ENCODE peak calls at places on chromosomes 12 and 14, in eight cellular contexts. I is DND-41, J is fibroblast of mammary gland, F is fibroblast of the aortic adventitia, E is foreskin fibroblast, S is bronchial epithelial cell, P is astrocyte, Q is SJCRH30. U is an unnamed sample.

GRCh38 chr12:15788266-15789214 is 648 bp downstream of the EPS8 start:
- DNase-seq in F (peak), E (peak), J (peak), S (peak), I (no peak), P (peak), Q (peak), U (no peak)

GRCh38 chr12:65443038-65443437 is 164.6 kb downstream of the MSRB3 start:
- DNase-seq in J (peak), Q (no peak), I (no peak), P (no peak), S (no peak), E (peak), F (peak), U (no peak)

GRCh38 chr14:71089974-71090373 is 182.7 kb downstream of the PCNX1 start:
- DNase-seq in I (no peak), S (no peak), Q (no peak), P (peak), F (peak), J (peak), E (peak), U (no peak)

GRCh38 chr12:116015525-116015924 is 262.0 kb downstream of the MED13L start:
- DNase-seq in Q (no peak), F (peak), S (peak), P (peak), I (no peak), E (peak), J (peak), U (peak)

GRCh38 chr12:46677749-46678148 is 148.0 kb downstream of the SLC38A4 start:
- DNase-seq in S (peak), F (peak), I (peak), E (peak), J (peak), P (peak), Q (peak), U (peak)

GRCh38 chr12:57518920-57519757 is 1.2 kb downstream of the DDIT3 start:
- DNase-seq in Q (peak), S (peak), F (peak), E (peak), P (no peak), I (no peak), J (peak), U (no peak)

GRCh38 chr12:118357327-118358007 is 15.2 kb downstream of the TAOK3 start:
- DNase-seq in S (peak), Q (peak), P (no peak), E (peak), F (peak), J (peak), I (peak), U (peak)

GRCh38 chr12:104632724-104633181 is 176.0 kb downstream of the CHST11 start:
- DNase-seq in P (peak), S (no peak), Q (peak), E (no peak), F (peak), I (peak), J (peak), U (peak)

GRCh38 chr12:117101953-117102833 is 3.0 kb upstream of the TESC start:
- DNase-seq in E (no peak), J (no peak), S (no peak), F (no peak), I (no peak), P (no peak), Q (no peak), U (no peak)

GRCh38 chr14:82011460-82011859 is 477.8 kb upstream of the SEL1L start:
- DNase-seq in P (no peak), S (no peak), I (no peak), F (no peak), E (no peak), J (no peak), Q (no peak), U (no peak)

GRCh38 chr12:79547735-79548347 is 142.9 kb downstream of the PAWR start:
- DNase-seq in Q (peak), I (peak), F (peak), P (peak), J (peak), E (peak), S (peak), U (peak)

GRCh38 chr14:51869426-51870113 is 9.2 kb downstream of the GNG2 start:
- DNase-seq in I (no peak), P (no peak), E (no peak), S (no peak), F (no peak), J (no peak), Q (no peak), U (no peak)

GRCh38 chr12:108972226-108972757 is 48.6 kb downstream of the SVOP start:
- DNase-seq in Q (no peak), F (no peak), P (no peak), I (no peak), J (no peak), S (peak), E (no peak), U (no peak)

GRCh38 chr14:55884819-55885218 is 233.4 kb upstream of the PELI2 start:
- DNase-seq in E (peak), I (no peak), S (peak), P (peak), Q (no peak), F (no peak), J (no peak), U (no peak)

GRCh38 chr14:104794099-104794498 is 1.4 kb downstream of the AKT1 start:
- DNase-seq in E (peak), J (peak), S (peak), Q (peak), I (peak), F (peak), P (peak), U (no peak)

GRCh38 chr12:112980491-112981158 is 2.3 kb downstream of the OAS2 start:
- DNase-seq in E (no peak), F (no peak), I (no peak), P (no peak), J (no peak), S (no peak), Q (no peak), U (no peak)

GRCh38 chr12:112977139-112977538 is 1.2 kb upstream of the OAS2 start:
- DNase-seq in P (no peak), E (no peak), J (no peak), Q (no peak), F (no peak), S (no peak), I (no peak), U (no peak)

GRCh38 chr12:112979281-112979680 is 962 bp downstream of the OAS2 start:
- DNase-seq in E (no peak), Q (no peak), S (peak), F (no peak), P (no peak), J (no peak), I (peak), U (no peak)

GRCh38 chr12:112977641-112978040 is 678 bp upstream of the OAS2 start:
- DNase-seq in F (no peak), Q (no peak), P (no peak), J (peak), E (no peak), S (no peak), I (no peak), U (no peak)

DNA sequence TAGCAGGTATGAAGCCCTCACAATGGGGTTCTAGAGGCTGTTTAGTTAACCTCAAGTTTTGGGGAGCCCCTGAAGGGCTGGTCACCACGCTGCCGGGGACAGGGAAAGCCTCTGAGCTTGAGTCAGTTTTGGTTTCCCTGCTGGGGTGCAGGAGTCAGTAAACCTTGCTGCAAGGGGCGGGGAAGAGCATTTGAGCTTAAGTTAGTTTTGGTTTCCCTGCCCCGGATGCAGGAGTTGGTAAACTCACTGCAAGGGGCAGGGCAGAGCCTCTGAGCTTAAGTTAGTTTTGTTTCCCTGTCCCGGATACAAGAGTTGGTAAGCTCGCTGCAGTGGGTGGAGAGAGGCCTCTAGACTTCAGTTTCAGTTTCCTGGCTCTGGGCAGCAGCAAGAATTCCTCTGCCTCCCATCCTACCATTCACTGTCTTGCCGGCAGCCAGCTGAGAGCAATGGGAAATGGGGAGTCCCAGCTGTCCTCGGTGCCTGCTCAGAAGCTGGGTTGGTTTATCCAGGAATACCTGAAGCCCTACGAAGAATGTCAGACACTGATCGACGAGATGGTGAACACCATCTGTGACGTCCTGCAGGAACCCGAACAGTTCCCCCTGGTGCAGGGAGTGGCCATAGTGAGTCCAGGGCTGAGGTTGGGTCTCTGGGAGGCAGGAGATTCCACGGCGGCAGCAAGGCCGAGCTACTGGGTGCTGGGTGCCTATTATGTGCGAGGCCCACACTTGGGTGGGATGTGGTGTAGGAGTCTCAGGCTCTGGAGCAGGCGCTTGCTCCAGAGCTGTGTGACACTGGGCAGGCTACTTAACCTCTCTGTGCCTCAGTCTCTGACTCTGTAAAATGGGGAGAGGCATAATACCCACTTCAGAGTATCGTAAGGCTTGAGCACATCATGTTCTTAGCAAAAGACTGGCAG is at the start of gene OAS2:
- DNase-seq in I (peak), J (peak), Q (no peak), E (peak), F (peak), P (no peak), S (peak), U (peak)
- H3K4me3 ChIP-seq in I (peak), J (peak), Q (no peak), E (peak), F (peak), P (no peak), S (no peak), U (peak)

GRCh38 chr14:73741386-73741875 is 27.2 kb upstream of the PNMA1 start:
- DNase-seq in S (peak), E (peak), F (peak), Q (no peak), P (peak), I (peak), J (peak), U (peak)

GRCh38 chr14:73742520-73743238 is 28.5 kb upstream of the PNMA1 start:
- DNase-seq in E (peak), S (no peak), F (no peak), I (no peak), J (no peak), P (no peak), Q (no peak), U (no peak)

GRCh38 chr14:73743431-73743931 is 29.3 kb upstream of the PNMA1 start:
- DNase-seq in Q (no peak), I (peak), F (no peak), S (no peak), E (peak), J (no peak), P (no peak), U (peak)

GRCh38 chr14:73740921-73741326 is 26.7 kb upstream of the PNMA1 start:
- DNase-seq in P (no peak), F (peak), S (peak), Q (no peak), J (peak), E (peak), I (no peak), U (no peak)

DNA sequence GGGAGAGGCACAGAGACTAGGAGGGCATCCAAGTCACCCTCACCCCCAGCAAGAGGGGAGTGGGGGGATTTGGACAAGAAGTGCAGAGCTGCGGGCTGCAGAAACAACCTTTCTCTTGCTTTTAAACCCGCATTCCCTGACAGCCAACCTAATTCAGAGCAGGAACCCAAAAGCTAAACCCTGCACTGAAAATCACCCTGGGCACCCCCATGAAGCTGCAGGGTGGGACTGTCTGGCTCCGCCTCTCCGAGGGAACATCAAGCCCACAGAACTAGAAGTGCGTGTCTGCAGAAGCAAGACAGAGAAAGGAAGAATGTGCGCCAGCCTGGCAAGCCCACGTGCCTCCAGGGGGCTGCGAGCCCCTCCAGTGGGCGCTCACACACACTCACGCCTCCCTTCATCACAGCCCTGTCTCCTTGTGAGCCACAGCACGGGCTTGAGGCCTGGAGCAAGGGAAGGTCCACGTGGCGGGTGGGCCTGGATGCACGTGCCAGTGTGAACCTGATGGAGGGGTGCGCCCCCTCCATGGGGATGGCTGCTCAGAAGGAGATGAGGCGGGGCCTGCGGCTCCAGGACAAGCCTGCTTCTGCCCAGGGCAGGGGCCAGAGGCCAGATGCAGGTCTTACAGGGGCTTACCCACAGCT is 27.8 kb upstream of the PNMA1 start:
- DNase-seq in J (no peak), S (no peak), F (no peak), Q (no peak), P (no peak), I (peak), E (peak), U (peak)
- H3K4me3 ChIP-seq in J (no peak), S (no peak), F (peak), Q (no peak), P (peak), I (peak), E (peak), U (peak)

DNA sequence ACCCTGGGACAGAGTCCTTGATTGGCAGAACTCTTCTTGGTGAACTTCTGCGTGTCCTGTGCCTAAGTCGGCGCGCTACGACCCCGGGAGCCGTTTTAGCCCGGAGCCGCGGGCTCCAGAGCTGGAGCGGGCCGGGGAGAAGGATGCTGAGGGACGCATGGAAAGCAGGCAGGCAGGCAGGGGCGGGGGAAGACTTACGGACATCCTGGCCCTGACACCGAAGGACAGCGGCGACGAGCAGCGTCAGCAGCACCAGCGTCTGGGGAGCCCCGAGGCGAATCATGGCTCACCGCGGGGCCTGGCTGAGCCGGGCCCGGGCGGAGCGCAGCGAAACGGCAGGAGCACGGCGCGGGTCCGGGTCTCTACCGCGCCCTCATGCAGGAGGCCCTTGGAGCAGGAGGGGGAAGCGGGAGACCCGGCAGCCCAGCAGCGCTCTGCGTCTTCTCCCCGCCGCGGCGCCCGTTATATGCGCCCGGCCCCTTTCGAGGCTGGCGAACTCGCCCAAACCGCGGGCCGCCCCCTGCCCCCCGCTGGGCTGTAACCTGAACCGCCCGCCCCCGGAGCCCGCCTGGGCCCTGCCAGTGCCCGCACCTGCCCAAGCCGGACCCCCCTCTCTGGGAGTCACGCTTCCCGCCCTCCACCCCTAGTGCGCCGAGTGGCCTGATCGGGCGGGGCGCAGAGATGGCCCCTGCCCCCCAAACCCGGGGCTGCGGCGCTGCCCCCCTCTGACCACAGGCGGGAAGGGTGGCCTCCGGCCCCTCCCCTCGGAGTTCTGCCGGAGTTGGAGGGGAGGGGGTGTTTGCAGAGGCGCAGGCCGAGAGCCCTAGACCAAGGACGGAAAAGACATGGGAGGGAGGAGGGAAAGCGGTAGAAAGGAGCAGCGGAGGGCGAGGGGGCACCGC is at the start of gene COL2A1:
- DNase-seq in Q (peak), J (no peak), S (no peak), F (peak), P (no peak), E (peak), I (no peak), U (no peak)
- H3K4me3 ChIP-seq in Q (peak), J (no peak), S (no peak), F (peak), P (peak), E (peak), I (no peak), U (no peak)

DNA sequence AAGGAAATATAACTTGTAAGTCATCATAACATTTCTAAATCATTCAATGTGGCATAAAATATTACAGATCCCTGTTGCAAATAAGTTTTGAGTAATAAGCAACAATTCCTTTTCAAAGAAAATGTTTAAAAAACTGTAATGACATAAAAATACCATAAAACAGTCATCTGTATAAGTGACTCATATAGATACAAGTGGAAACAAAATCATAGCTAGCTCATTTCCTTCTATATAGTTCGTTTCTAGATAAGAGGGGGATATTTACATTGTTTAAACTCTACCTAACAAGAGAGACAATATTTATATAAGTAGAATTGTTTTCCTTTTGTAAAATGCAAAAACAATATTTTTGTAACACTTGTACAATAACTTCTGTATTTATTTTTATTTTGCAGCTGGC is 148.9 kb downstream of the GRIP1 start:
- DNase-seq in S (peak), E (no peak), Q (no peak), J (no peak), F (no peak), P (no peak), I (no peak), U (no peak)
- H3K4me3 ChIP-seq in S (no peak), E (no peak), Q (no peak), J (no peak), F (no peak), P (no peak), I (no peak), U (no peak)

GRCh38 chr14:53950031-53950793 is 6.4 kb downstream of the BMP4 start:
- DNase-seq in J (no peak), F (no peak), S (no peak), I (no peak), Q (no peak), P (no peak), E (no peak), U (no peak)
- H3K4me3 ChIP-seq in J (no peak), F (no peak), S (no peak), I (no peak), Q (peak), P (peak), E (peak), U (no peak)

DNA sequence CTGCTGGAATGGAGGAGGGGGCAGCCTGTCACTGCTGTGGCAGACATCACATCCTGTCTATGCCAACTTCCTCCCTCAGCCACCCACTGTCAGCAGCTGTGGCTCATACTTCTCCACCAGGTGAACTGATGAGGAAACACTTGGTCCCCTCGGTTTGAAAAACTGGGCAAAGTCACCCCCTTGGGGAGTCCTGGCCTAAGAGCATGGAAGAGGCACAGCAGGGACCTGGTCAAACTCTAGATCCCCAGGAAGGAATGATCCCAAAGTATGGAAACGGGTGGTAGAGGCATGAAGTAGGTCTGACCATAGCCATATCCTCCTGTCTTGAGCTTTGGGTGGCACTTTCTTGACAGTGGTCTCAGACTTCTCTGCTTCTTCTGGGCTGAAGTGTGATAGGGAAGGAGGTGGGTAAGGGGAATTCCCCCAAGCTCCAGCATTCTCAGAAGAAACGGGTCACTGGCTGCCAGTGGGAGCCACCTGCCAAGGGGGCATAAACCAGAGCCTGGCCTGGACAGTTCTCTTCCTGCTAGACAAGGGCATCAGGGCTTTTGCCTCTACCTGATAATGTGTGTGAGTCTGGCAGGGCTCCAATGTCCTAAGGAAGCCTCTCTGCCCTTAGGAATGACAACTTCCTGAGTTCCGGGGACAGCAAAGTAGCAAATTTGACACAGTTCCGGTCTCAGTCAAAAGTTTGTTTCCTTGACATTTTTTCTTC is 36.0 kb downstream of the FMNL3 start:
- DNase-seq in I (peak), P (no peak), S (peak), F (no peak), E (no peak), J (no peak), Q (no peak), U (peak)
- H3K4me3 ChIP-seq in I (peak), P (no peak), S (no peak), F (no peak), E (no peak), J (no peak), Q (no peak), U (peak)

GRCh38 chr12:98402671-98403070 is 112.7 kb upstream of the TMPO start:
- DNase-seq in J (no peak), I (no peak), F (no peak), P (no peak), S (no peak), E (no peak), Q (no peak), U (no peak)

GRCh38 chr12:98399532-98399931 is 115.9 kb upstream of the TMPO start:
- DNase-seq in I (peak), P (peak), E (peak), Q (peak), S (peak), J (peak), F (peak), U (peak)

GRCh38 chr12:98402081-98402480 is 113.3 kb upstream of the TMPO start:
- DNase-seq in J (peak), S (peak), P (peak), Q (no peak), F (no peak), I (no peak), E (no peak), U (no peak)

GRCh38 chr12:98403385-98403784 is 112.0 kb upstream of the TMPO start:
- DNase-seq in P (no peak), I (no peak), J (no peak), E (no peak), S (no peak), Q (no peak), F (no peak), U (no peak)

GRCh38 chr12:98401427-98401826 is 114.0 kb upstream of the TMPO start:
- DNase-seq in F (no peak), P (no peak), I (no peak), J (no peak), E (no peak), S (no peak), Q (peak), U (no peak)
- H3K4me3 ChIP-seq in F (no peak), P (no peak), I (no peak), J (no peak), E (no peak), S (no peak), Q (no peak), U (no peak)